ENCODE peak calls at places on chromosomes 13 and 19, in eight cellular contexts. K is mesenchymal stem cell, Z is HCT116, L is mesendoderm, F is fibroblast of lung, V is neural progenitor cell, R is H9, Q is astrocyte. S is an unnamed sample.

GRCh38 chr19:39360599-39360998 is 18.4 kb downstream of the SAMD4B start:
- DNase-seq in K (no peak), Z (no peak), L (no peak), F (peak; percentile 31), V (no peak), R (no peak), Q (no peak), S (no peak)

GRCh38 chr19:1566392-1567115 is 1.6 kb downstream of the MEX3D start:
- DNase-seq in K (peak; percentile 87), Z (no peak), L (peak; percentile 88), F (peak; percentile 79), V (peak; percentile 94), R (peak; percentile 90), Q (peak; percentile 75), S (peak; percentile 77)

GRCh38 chr13:40161008-40161694 is 505.3 kb downstream of the FOXO1 start:
- DNase-seq in K (peak; percentile 31), Z (no peak), L (no peak), F (no peak), V (no peak), R (no peak), Q (no peak), S (no peak)

GRCh38 chr13:99981115-99982020 is at the start of gene ZIC2:
- DNase-seq in K (no peak), Z (peak; percentile 73), L (peak; percentile 96), F (no peak), V (peak; percentile 96), R (peak; percentile 85), Q (peak; percentile 30), S (peak; percentile 60)

GRCh38 chr19:43468354-43469159 is 3.1 kb upstream of the LYPD3 start:
- DNase-seq in K (no peak), Z (no peak), L (no peak), F (no peak), V (no peak), R (no peak), Q (no peak), S (peak; percentile 37)

GRCh38 chr19:40337107-40337506 is 11.1 kb downstream of the C19orf47 start:
- DNase-seq in K (no peak), Z (no peak), L (no peak), F (no peak), V (no peak), R (no peak), Q (no peak), S (no peak)

GRCh38 chr19:47110521-47111080 is 3.0 kb downstream of the ZC3H4 start:
- DNase-seq in K (no peak), Z (no peak), L (peak; percentile 35), F (no peak), V (peak; percentile 38), R (no peak), Q (no peak), S (peak; percentile 24)

GRCh38 chr13:67841071-67841470 is 610.9 kb upstream of the PCDH9 start:
- DNase-seq in K (no peak), Z (no peak), L (peak; percentile 63), F (no peak), V (peak; percentile 16), R (peak; percentile 76), Q (no peak), S (no peak)

GRCh38 chr13:99758465-99759162 is 213.0 kb downstream of the ZIC5 start:
- DNase-seq in K (no peak), Z (no peak), L (no peak), F (no peak), V (no peak), R (no peak), Q (no peak), S (no peak)

GRCh38 chr19:28009696-28010095 is 1203.3 kb downstream of the UQCRFS1 start:
- DNase-seq in K (no peak), Z (no peak), L (no peak), F (no peak), V (no peak), R (no peak), Q (peak; percentile 81), S (no peak)

GRCh38 chr13:44052843-44053607 is 173.3 kb downstream of the LACC1 start:
- DNase-seq in K (peak; percentile 77), Z (no peak), L (peak; percentile 78), F (peak; percentile 53), V (peak; percentile 54), R (peak; percentile 42), Q (peak; percentile 60), S (no peak)

GRCh38 chr13:35903075-35903474 is 228.1 kb downstream of the DCLK1 start:
- DNase-seq in K (no peak), Z (no peak), L (no peak), F (no peak), V (no peak), R (no peak), Q (no peak), S (no peak)

GRCh38 chr13:101639711-101640110 is 187.2 kb downstream of the ITGBL1 start:
- DNase-seq in K (no peak), Z (no peak), L (no peak), F (no peak), V (no peak), R (no peak), Q (no peak), S (no peak)

GRCh38 chr13:50989476-50989875 is 79.9 kb downstream of the RNASEH2B start:
- DNase-seq in K (peak; percentile 50), Z (no peak), L (peak; percentile 61), F (peak; percentile 52), V (peak; percentile 52), R (peak; percentile 55), Q (no peak), S (no peak)

GRCh38 chr19:41356984-41357739 is 3.4 kb upstream of the TGFB1 start:
- DNase-seq in K (no peak), Z (no peak), L (no peak), F (no peak), V (no peak), R (no peak), Q (no peak), S (no peak)
- H3K27ac ChIP-seq in K (no peak overlapping the region), Z (no peak overlapping the region), L (no peak overlapping the region), F (no peak overlapping the region), V (no peak overlapping the region), R (no peak overlapping the region), Q (no peak overlapping the region), S (no peak overlapping the region)

GRCh38 chr13:49213997-49214916 is 5.9 kb upstream of the MLNR start:
- DNase-seq in K (no peak), Z (no peak), L (no peak), F (no peak), V (no peak), R (no peak), Q (no peak), S (no peak)

GRCh38 chr13:49214917-49215376 is 5.2 kb upstream of the MLNR start:
- DNase-seq in K (no peak), Z (peak; percentile 19), L (peak; percentile 60), F (no peak), V (no peak), R (peak; percentile 76), Q (no peak), S (no peak)

GRCh38 chr13:49217962-49218492 is 2.1 kb upstream of the MLNR start:
- DNase-seq in K (no peak), Z (no peak), L (no peak), F (no peak), V (no peak), R (no peak), Q (no peak), S (no peak)

GRCh38 chr13:49218493-49219051 is 1.6 kb upstream of the MLNR start:
- DNase-seq in K (peak; percentile 14), Z (no peak), L (peak; percentile 77), F (peak; percentile 28), V (peak; percentile 85), R (peak; percentile 68), Q (no peak), S (no peak)

DNA sequence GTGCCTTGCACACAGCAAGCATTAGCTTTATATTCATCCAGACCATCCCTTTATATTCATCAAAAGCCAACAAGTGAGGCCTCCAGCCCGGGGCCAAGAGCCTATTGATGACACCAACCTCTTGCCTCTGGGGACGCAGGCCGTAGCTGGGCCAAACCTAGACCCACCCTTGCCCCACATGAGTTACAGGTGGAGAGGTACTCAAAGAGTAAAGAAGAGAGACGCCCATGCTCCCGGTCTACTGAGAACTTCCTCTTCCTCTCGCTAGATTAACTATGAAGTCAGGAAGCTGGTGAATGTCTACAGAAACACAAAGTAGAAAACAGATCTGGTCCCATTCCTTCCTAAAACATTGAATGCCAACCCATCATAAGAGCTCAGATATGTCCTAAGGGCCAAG is 3.8 kb upstream of the MLNR start:
- DNase-seq in K (no peak), Z (no peak), L (no peak), F (no peak), V (no peak), R (no peak), Q (no peak), S (no peak)
- H3K9ac ChIP-seq in K (no peak overlapping the region), Z (no peak overlapping the region), L (no peak overlapping the region), F (no peak overlapping the region), V (no peak overlapping the region), R (no peak overlapping the region), Q (no peak overlapping the region), S (no peak overlapping the region)

DNA sequence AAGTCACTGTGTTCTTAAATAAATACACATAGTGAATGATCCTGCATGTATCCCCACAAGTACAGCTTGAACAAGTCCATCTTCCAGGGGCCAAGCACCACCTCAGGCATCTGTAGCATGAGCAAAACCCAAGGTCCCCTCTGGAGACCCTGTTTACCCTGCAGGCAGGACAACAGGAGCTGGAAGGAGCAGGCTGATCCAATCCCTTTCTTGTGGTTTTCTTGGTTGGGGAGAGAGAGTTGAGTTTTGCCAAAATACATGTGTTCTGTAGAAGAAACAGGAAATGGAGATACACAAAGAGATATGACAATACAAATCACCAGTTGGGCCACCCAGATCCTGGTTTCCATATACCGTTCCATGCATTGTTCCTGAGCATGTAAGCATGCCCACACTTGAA is 92.8 kb downstream of the SHISA2 start:
- DNase-seq in K (no peak), Z (no peak), L (no peak), F (no peak), V (no peak), R (no peak), Q (no peak), S (no peak)
- H3K4me2 ChIP-seq in K (no peak overlapping the region), Z (no peak overlapping the region), L (no peak overlapping the region), F (no peak overlapping the region), V (no peak overlapping the region), R (no peak overlapping the region), Q (no peak overlapping the region), S (no peak overlapping the region)

GRCh38 chr19:16091546-16092475 is 15.5 kb downstream of the TPM4 start:
- DNase-seq in K (no peak), Z (no peak), L (no peak), F (no peak), V (no peak), R (no peak), Q (no peak), S (no peak)
- H3K27ac ChIP-seq in K (no peak overlapping the region), Z (no peak overlapping the region), L (no peak overlapping the region), F (peak overlapping the region; percentile 46), V (no peak overlapping the region), R (no peak overlapping the region), Q (peak overlapping the region; percentile 11), S (no peak overlapping the region)

GRCh38 chr19:51595190-51595589 is 24.1 kb downstream of the ZNF175 start:
- DNase-seq in K (no peak), Z (no peak), L (no peak), F (no peak), V (no peak), R (no peak), Q (no peak), S (no peak)
- H3K9ac ChIP-seq in K (peak overlapping the region; percentile 87), Z (no peak overlapping the region), L (no peak overlapping the region), F (no peak overlapping the region), V (no peak overlapping the region), R (no peak overlapping the region), Q (no peak overlapping the region), S (no peak overlapping the region)

GRCh38 chr19:4759388-4760284 is 31.9 kb upstream of the FEM1A start:
- DNase-seq in K (peak; percentile 90), Z (peak; percentile 78), L (peak; percentile 98), F (peak; percentile 82), V (peak; percentile 98), R (peak; percentile 98), Q (peak; percentile 69), S (peak; percentile 77)
- H3K4me2 ChIP-seq in K (peak overlapping the region; percentile 66), Z (peak overlapping the region; percentile 91), L (no peak overlapping the region), F (peak overlapping the region; percentile 32), V (peak overlapping the region; percentile 93), R (peak overlapping the region; percentile 55), Q (peak overlapping the region; percentile 85), S (peak overlapping the region; percentile 45)

S was measured in mammary epithelial cell.